ENCODE peak calls at places on chromosomes 6 and 20, in eight cellular contexts. T is fibroblast of pulmonary artery; I is mucosa of descending colon; B is mesothelial cell of epicardium; D is CD8-positive, alpha-beta T cell; P is fibroblast of mammary gland; L is cardiac fibroblast; H is fibroblast of villous mesenchyme. X is an unnamed sample.

GRCh38 chr6:14292119-14292518 is 174.5 kb downstream of the CD83 start:
- DNase-seq in T (no peak), I (no peak), B (no peak), D (no peak), P (no peak), L (no peak), H (no peak), X (no peak)

GRCh38 chr20:8404912-8405635 is 273.0 kb downstream of the PLCB1 start:
- DNase-seq in T (no peak), I (no peak), B (no peak), D (no peak), P (no peak), L (no peak), H (no peak), X (no peak)

GRCh38 chr20:38514185-38514584 is 41.5 kb downstream of the RALGAPB start:
- DNase-seq in T (no peak), I (no peak), B (no peak), D (no peak), P (no peak), L (no peak), H (no peak), X (no peak)

GRCh38 chr6:51959744-51960383 is 127.5 kb downstream of the PKHD1 start:
- DNase-seq in T (peak), I (peak), B (peak), D (no peak), P (peak), L (peak), H (peak), X (peak)

GRCh38 chr20:16491277-16491912 is 81.9 kb downstream of the KIF16B start:
- DNase-seq in T (no peak), I (no peak), B (no peak), D (no peak), P (peak), L (peak), H (peak), X (no peak)

GRCh38 chr20:62277253-62277652 is 25.5 kb upstream of the ADRM1 start:
- DNase-seq in T (no peak), I (no peak), B (no peak), D (no peak), P (no peak), L (no peak), H (no peak), X (no peak)

GRCh38 chr20:58048096-58048702 is 180.3 kb downstream of the ANKRD60 start:
- DNase-seq in T (peak), I (peak), B (no peak), D (no peak), P (peak), L (peak), H (peak), X (no peak)

GRCh38 chr6:5471044-5471443 is 209.7 kb downstream of the FARS2 start:
- DNase-seq in T (peak), I (peak), B (no peak), D (peak), P (peak), L (peak), H (peak), X (peak)

GRCh38 chr6:6712258-6712978 is 123.9 kb downstream of the LY86 start:
- DNase-seq in T (peak), I (peak), B (no peak), D (no peak), P (peak), L (peak), H (peak), X (peak)

GRCh38 chr6:148507774-148508173 is 165.1 kb downstream of the SASH1 start:
- DNase-seq in T (peak), I (no peak), B (no peak), D (no peak), P (peak), L (peak), H (peak), X (no peak)

GRCh38 chr20:62929051-62929538 is 2.8 kb upstream of the DIDO1 start:
- DNase-seq in T (peak), I (peak), B (no peak), D (no peak), P (peak), L (peak), H (peak), X (peak)

GRCh38 chr20:57289401-57290177 is 23.1 kb upstream of the BMP7 start:
- DNase-seq in T (no peak), I (no peak), B (no peak), D (no peak), P (no peak), L (no peak), H (no peak), X (no peak)

GRCh38 chr6:142416179-142416578 is 114.4 kb downstream of the ADGRG6 start:
- DNase-seq in T (peak), I (no peak), B (no peak), D (no peak), P (peak), L (peak), H (peak), X (no peak)

GRCh38 chr6:143594647-143595046 is 83.1 kb upstream of the PHACTR2 start:
- DNase-seq in T (no peak), I (no peak), B (no peak), D (no peak), P (peak), L (no peak), H (peak), X (no peak)

GRCh38 chr6:87731818-87732661 is 30.0 kb upstream of the AKIRIN2 start:
- DNase-seq in T (peak), I (peak), B (peak), D (no peak), P (peak), L (peak), H (peak), X (peak)

GRCh38 chr6:22582806-22583205 is 13.4 kb downstream of the HDGFL1 start:
- DNase-seq in T (peak), I (no peak), B (no peak), D (no peak), P (peak), L (peak), H (peak), X (no peak)

GRCh38 chr20:37262516-37262915 is 902 bp upstream of the GHRH start:
- DNase-seq in T (no peak), I (no peak), B (no peak), D (no peak), P (no peak), L (no peak), H (no peak), X (no peak)

GRCh38 chr20:62595491-62595890 is 46.8 kb upstream of the SLCO4A1 start:
- DNase-seq in T (peak), I (peak), B (no peak), D (no peak), P (peak), L (peak), H (peak), X (peak)

GRCh38 chr20:62724692-62725595 is 16.3 kb downstream of the NTSR1 start:
- DNase-seq in T (no peak), I (no peak), B (no peak), D (no peak), P (no peak), L (no peak), H (no peak), X (no peak)

GRCh38 chr6:31203345-31203979 is 33.0 kb upstream of the POU5F1 start:
- DNase-seq in T (peak), I (peak), B (no peak), D (no peak), P (peak), L (peak), H (no peak), X (no peak)

GRCh38 chr20:62420846-62421715 is 6.3 kb downstream of the RBBP8NL start:
- DNase-seq in T (no peak), I (no peak), B (no peak), D (no peak), P (no peak), L (no peak), H (no peak), X (no peak)

GRCh38 chr6:67683960-67684359 is 951.1 kb upstream of the ADGRB3 start:
- DNase-seq in T (peak), I (no peak), B (no peak), D (no peak), P (peak), L (peak), H (peak), X (no peak)

GRCh38 chr20:3452690-3453089 is 18.1 kb upstream of the ATRN start:
- DNase-seq in T (no peak), I (no peak), B (no peak), D (no peak), P (no peak), L (no peak), H (no peak), X (no peak)

GRCh38 chr6:126955621-126956020 is 162.8 kb upstream of the RSPO3 start:
- DNase-seq in T (no peak), I (no peak), B (no peak), D (no peak), P (no peak), L (no peak), H (no peak), X (no peak)

GRCh38 chr6:50128420-50129005 is 78.8 kb upstream of the DEFB112 start:
- DNase-seq in T (peak), I (no peak), B (no peak), D (no peak), P (peak), L (peak), H (peak), X (no peak)

GRCh38 chr6:20424679-20425078 is 23.0 kb downstream of the E2F3 start:
- DNase-seq in T (peak), I (peak), B (no peak), D (no peak), P (peak), L (peak), H (peak), X (no peak)

GRCh38 chr6:159357211-159357920 is 188.2 kb downstream of the FNDC1 start:
- DNase-seq in T (no peak), I (no peak), B (no peak), D (no peak), P (no peak), L (no peak), H (no peak), X (no peak)

GRCh38 chr6:151060096-151060741 is 179.5 kb upstream of the AKAP12 start:
- DNase-seq in T (peak), I (no peak), B (no peak), D (no peak), P (peak), L (peak), H (peak), X (no peak)

GRCh38 chr6:4128072-4128471 is 7.3 kb downstream of the ECI2 start:
- DNase-seq in T (no peak), I (no peak), B (no peak), D (no peak), P (no peak), L (peak), H (no peak), X (no peak)

GRCh38 chr6:44078795-44079671 is 48.2 kb downstream of the MRPL14 start:
- DNase-seq in T (peak), I (peak), B (peak), D (peak), P (peak), L (peak), H (peak), X (peak)

GRCh38 chr6:138529510-138529909 is 30.2 kb upstream of the NHSL1 start:
- DNase-seq in T (no peak), I (no peak), B (no peak), D (no peak), P (no peak), L (peak), H (no peak), X (no peak)

GRCh38 chr6:41663558-41663957 is 25.3 kb downstream of the MDFI start:
- DNase-seq in T (no peak), I (no peak), B (no peak), D (no peak), P (no peak), L (no peak), H (no peak), X (no peak)

GRCh38 chr20:17611290-17611539 is 41.3 kb downstream of the DSTN start:
- DNase-seq in T (no peak), I (no peak), B (no peak), D (no peak), P (no peak), L (peak), H (no peak), X (no peak)
- TF ChIP-seq CTCF in T (no peak), I (no peak), B (no peak), D (no peak), P (no peak), L (no peak), H (peak), X (no peak)

DNA sequence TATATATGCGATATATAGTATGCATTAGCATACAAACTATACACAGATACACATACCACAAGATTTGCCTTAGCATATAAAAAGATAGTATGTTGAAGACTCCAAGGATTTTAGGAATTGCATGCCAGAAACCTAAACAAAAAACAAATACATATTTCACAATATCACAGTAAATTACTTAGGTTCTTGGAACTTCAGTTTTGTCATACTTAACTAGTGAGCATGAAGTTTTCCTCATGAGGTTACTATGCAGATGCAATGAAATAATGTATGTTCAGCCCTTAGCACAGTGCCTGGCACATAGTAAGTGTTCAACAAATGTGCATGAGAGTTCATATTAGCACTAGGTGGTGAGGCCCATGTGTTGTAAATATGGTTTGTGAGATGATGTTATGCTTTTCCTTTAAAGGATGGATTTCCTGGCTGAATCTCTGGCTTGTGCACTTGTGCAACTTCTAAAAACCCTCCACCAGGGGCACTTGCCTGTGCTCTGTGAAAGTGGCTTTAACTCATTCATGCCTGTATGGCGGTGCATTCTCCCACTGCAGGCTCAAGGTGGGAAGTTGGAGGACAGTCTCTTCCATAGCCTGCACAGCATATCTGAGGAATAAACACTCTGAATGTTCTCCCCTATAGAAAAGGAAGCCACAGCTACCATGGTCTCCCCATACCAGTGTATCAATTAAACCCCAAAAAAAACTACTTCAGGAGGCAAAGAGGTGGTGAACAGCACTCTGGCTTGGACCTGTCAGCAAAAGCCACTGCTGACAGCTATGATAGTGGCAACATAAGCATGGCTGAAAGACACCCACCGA is 624.1 kb upstream of the CDH4 start:
- DNase-seq in T (no peak), I (no peak), B (no peak), D (no peak), P (no peak), L (no peak), H (no peak), X (no peak)
- TF ChIP-seq CTCF in T (no peak), I (no peak), B (no peak), D (no peak), P (no peak), L (no peak), H (no peak), X (no peak)

GRCh38 chr6:15378864-15379263 is 133.0 kb downstream of the JARID2 start:
- DNase-seq in T (no peak), I (no peak), B (no peak), D (no peak), P (no peak), L (no peak), H (no peak), X (no peak)
- TF ChIP-seq CTCF in T (no peak), I (no peak), B (no peak), D (no peak), P (no peak), L (no peak), H (no peak), X (no peak)

GRCh38 chr6:12508553-12508952 is 208.0 kb upstream of the PHACTR1 start:
- DNase-seq in T (no peak), I (no peak), B (no peak), D (no peak), P (no peak), L (no peak), H (no peak), X (no peak)

GRCh38 chr6:12509060-12509459 is 207.5 kb upstream of the PHACTR1 start:
- DNase-seq in T (no peak), I (no peak), B (no peak), D (no peak), P (no peak), L (no peak), H (no peak), X (no peak)

GRCh38 chr6:12507641-12508040 is 208.9 kb upstream of the PHACTR1 start:
- DNase-seq in T (no peak), I (no peak), B (no peak), D (no peak), P (no peak), L (peak), H (no peak), X (no peak)

GRCh38 chr6:12506211-12506610 is 210.4 kb upstream of the PHACTR1 start:
- DNase-seq in T (no peak), I (no peak), B (no peak), D (no peak), P (no peak), L (no peak), H (no peak), X (no peak)

GRCh38 chr6:12504325-12504966 is 212.1 kb upstream of the PHACTR1 start:
- DNase-seq in T (peak), I (peak), B (no peak), D (no peak), P (peak), L (no peak), H (peak), X (no peak)
- TF ChIP-seq CTCF in T (peak), I (peak), B (peak), D (no peak), P (peak), L (peak), H (peak), X (no peak)

GRCh38 chr20:13788167-13788834 is 3.5 kb downstream of the NDUFAF5 start:
- DNase-seq in T (peak), I (peak), B (no peak), D (peak), P (peak), L (peak), H (peak), X (peak)
- TF ChIP-seq CTCF in T (peak), I (no peak), B (peak), D (peak), P (peak), L (peak), H (peak), X (no peak)

X was measured in stomach.